ENCODE peak calls at places on chromosomes 2 and 18, in nine cellular contexts. P is dorsolateral prefrontal cortex; V is endothelial cell; Q is AG10803; Z is CD8-positive, alpha-beta T cell; X is AG09309; A is type B pancreatic cell; Y is A549; U is nephron progenitor cell. O is an unnamed sample.

GRCh38 chr2:43333656-43334144 is 107.3 kb upstream of the ZFP36L2 start:
- DNase-seq in P (no peak), V (no peak), Q (peak), Z (no peak), X (peak), A (no peak), Y (no peak), U (no peak), O (no peak)

GRCh38 chr2:192236136-192236535 is 41.4 kb upstream of the TMEFF2 start:
- DNase-seq in P (no peak), V (no peak), Q (peak), Z (no peak), X (peak), A (no peak), Y (no peak), U (no peak), O (no peak)

GRCh38 chr18:845152-845819 is 33.2 kb upstream of the YES1 start:
- DNase-seq in P (no peak), V (no peak), Q (peak), Z (no peak), X (no peak), A (no peak), Y (peak), U (no peak), O (no peak)

GRCh38 chr2:19261061-19261460 is 97.4 kb downstream of the OSR1 start:
- DNase-seq in P (no peak), V (no peak), Q (no peak), Z (no peak), X (no peak), A (no peak), Y (no peak), U (no peak), O (no peak)

GRCh38 chr18:55586841-55587240 is 1.2 kb downstream of the TCF4 start:
- DNase-seq in P (no peak), V (no peak), Q (peak), Z (no peak), X (no peak), A (no peak), Y (no peak), U (no peak), O (no peak)

GRCh38 chr2:197205590-197206215 is 104.9 kb downstream of the ANKRD44 start:
- DNase-seq in P (no peak), V (no peak), Q (no peak), Z (peak), X (no peak), A (no peak), Y (no peak), U (no peak), O (no peak)

GRCh38 chr2:170818294-170819104 is 1.8 kb downstream of the GAD1 start:
- DNase-seq in P (no peak), V (no peak), Q (no peak), Z (no peak), X (no peak), A (no peak), Y (no peak), U (peak), O (peak)

GRCh38 chr2:18271370-18272147 is 288.9 kb downstream of the RDH14 start:
- DNase-seq in P (no peak), V (no peak), Q (no peak), Z (no peak), X (no peak), A (no peak), Y (no peak), U (no peak), O (no peak)

GRCh38 chr2:184498936-184499335 is 99.4 kb upstream of the ZNF804A start:
- DNase-seq in P (no peak), V (no peak), Q (no peak), Z (no peak), X (no peak), A (no peak), Y (no peak), U (no peak), O (no peak)

GRCh38 chr2:196482119-196483065 is 157.1 kb upstream of the CCDC150 start:
- DNase-seq in P (no peak), V (no peak), Q (peak), Z (no peak), X (peak), A (no peak), Y (no peak), U (no peak), O (no peak)

GRCh38 chr2:12317853-12318426 is 398.8 kb upstream of the TRIB2 start:
- DNase-seq in P (no peak), V (no peak), Q (peak), Z (no peak), X (peak), A (no peak), Y (no peak), U (no peak), O (no peak)

GRCh38 chr2:217929757-217930707 is 72.8 kb downstream of the TNS1 start:
- DNase-seq in P (no peak), V (no peak), Q (peak), Z (no peak), X (no peak), A (no peak), Y (no peak), U (no peak), O (no peak)

GRCh38 chr18:28177828-28178635 is 1.1 kb upstream of the CDH2 start:
- DNase-seq in P (peak), V (peak), Q (peak), Z (no peak), X (no peak), A (peak), Y (peak), U (peak), O (no peak)

GRCh38 chr2:113200236-113200635 is 26.5 kb downstream of the PSD4 start:
- DNase-seq in P (peak), V (no peak), Q (no peak), Z (no peak), X (no peak), A (no peak), Y (peak), U (no peak), O (no peak)

GRCh38 chr2:168157070-168157469 is 90.3 kb downstream of the STK39 start:
- DNase-seq in P (no peak), V (no peak), Q (no peak), Z (no peak), X (no peak), A (no peak), Y (no peak), U (no peak), O (no peak)

GRCh38 chr18:58117685-58118403 is 73.8 kb downstream of the NEDD4L start:
- DNase-seq in P (no peak), V (no peak), Q (peak), Z (no peak), X (peak), A (no peak), Y (peak), U (no peak), O (no peak)

GRCh38 chr2:235302263-235302662 is 191.6 kb upstream of the AGAP1 start:
- DNase-seq in P (no peak), V (no peak), Q (no peak), Z (no peak), X (no peak), A (no peak), Y (no peak), U (no peak), O (no peak)

GRCh38 chr2:161344737-161345136 is 36.5 kb downstream of the PSMD14 start:
- DNase-seq in P (no peak), V (no peak), Q (no peak), Z (no peak), X (no peak), A (no peak), Y (no peak), U (no peak), O (no peak)

GRCh38 chr2:64768426-64769033 is 114.8 kb upstream of the SERTAD2 start:
- DNase-seq in P (no peak), V (no peak), Q (no peak), Z (no peak), X (no peak), A (no peak), Y (no peak), U (no peak), O (no peak)

GRCh38 chr2:64769392-64770044 is 115.8 kb upstream of the SERTAD2 start:
- DNase-seq in P (no peak), V (no peak), Q (no peak), Z (no peak), X (no peak), A (no peak), Y (peak), U (no peak), O (no peak)

GRCh38 chr2:64771726-64772125 is 118.0 kb upstream of the SERTAD2 start:
- DNase-seq in P (no peak), V (no peak), Q (no peak), Z (no peak), X (no peak), A (no peak), Y (no peak), U (no peak), O (no peak)

GRCh38 chr2:64770137-64770780 is 116.5 kb upstream of the SERTAD2 start:
- DNase-seq in P (no peak), V (no peak), Q (no peak), Z (no peak), X (no peak), A (no peak), Y (no peak), U (no peak), O (no peak)

GRCh38 chr2:64770781-64771334 is 117.1 kb upstream of the SERTAD2 start:
- DNase-seq in P (peak), V (no peak), Q (peak), Z (no peak), X (peak), A (no peak), Y (no peak), U (no peak), O (no peak)
- TF ChIP-seq CTCF in P (no peak), V (no peak), Q (peak), Z (no peak), X (peak), A (no peak), Y (no peak), U (no peak), O (no peak)

GRCh38 chr2:64359176-64359891 is 94.6 kb upstream of the LGALSL start:
- DNase-seq in P (no peak), V (no peak), Q (peak), Z (no peak), X (no peak), A (no peak), Y (no peak), U (no peak), O (no peak)

GRCh38 chr2:64363140-64363539 is 90.8 kb upstream of the LGALSL start:
- DNase-seq in P (no peak), V (no peak), Q (no peak), Z (no peak), X (no peak), A (no peak), Y (no peak), U (no peak), O (no peak)

GRCh38 chr2:64361151-64361938 is 92.6 kb upstream of the LGALSL start:
- DNase-seq in P (no peak), V (no peak), Q (no peak), Z (no peak), X (no peak), A (no peak), Y (no peak), U (no peak), O (no peak)

GRCh38 chr2:64362562-64363026 is 91.4 kb upstream of the LGALSL start:
- DNase-seq in P (no peak), V (no peak), Q (no peak), Z (no peak), X (no peak), A (no peak), Y (no peak), U (no peak), O (no peak)

DNA sequence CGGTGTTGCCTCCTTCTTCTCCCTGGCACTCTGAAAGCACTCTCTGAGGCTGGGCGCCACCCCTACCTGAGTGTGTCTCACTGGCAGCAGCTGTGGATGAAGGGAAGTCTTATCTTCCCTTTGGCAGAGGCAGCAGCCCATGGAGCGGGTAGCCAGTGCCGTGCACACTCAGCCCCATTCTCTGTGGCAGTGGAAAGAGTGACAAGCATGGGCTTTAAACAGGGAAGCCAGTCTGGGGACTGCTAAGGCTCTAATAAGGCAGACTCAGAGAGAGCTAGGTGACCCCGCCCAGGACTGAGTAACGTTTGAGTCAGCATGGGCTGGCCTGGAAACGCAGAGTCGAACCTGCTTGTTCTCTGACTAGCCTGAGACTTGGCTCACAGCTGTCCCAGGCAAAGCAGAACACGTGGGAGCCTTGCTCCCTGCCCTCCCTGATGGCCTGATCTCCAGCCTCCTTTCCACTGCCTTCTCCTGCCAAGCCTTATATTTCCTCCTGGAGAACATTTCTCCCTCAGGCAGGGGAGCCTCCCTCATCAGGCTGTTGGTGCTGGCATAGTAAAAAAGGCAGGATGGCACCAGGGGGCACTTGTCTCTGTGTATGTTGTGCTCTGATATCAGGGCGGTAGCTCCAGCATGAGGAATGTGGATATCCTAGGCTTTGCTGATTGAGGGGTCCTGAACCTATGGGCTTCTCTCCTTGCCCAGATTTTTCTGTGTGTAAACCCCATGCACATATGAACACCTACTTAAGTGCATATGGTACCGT is 93.9 kb upstream of the LGALSL start:
- DNase-seq in P (no peak), V (no peak), Q (peak), Z (no peak), X (peak), A (no peak), Y (peak), U (no peak), O (no peak)
- TF ChIP-seq CTCF in P (no peak), V (no peak), Q (no peak), Z (no peak), X (peak), A (no peak), Y (peak), U (no peak), O (no peak)

DNA sequence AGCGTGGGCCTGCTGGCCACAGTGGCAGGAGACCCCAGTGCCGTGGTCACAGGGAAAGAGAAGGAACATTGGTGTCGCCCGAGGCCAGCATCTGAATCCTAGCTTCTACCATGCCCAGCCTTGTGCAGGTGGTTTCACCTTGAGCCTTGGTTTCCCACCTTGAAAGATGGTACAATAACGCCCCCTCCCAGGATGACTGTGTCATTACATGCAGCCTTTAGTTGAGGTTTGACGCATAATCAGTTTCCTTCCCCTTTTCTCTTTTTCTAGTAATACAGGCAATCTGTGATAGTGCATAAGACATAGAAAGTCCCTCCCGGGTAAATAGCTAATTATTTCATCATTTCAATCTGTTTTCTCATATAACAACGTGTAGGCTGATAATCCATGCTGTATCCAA is 29.9 kb upstream of the ZNF407 start:
- DNase-seq in P (no peak), V (no peak), Q (no peak), Z (no peak), X (no peak), A (no peak), Y (no peak), U (no peak), O (no peak)
- TF ChIP-seq CTCF in P (no peak), V (no peak), Q (no peak), Z (no peak), X (no peak), A (no peak), Y (no peak), U (peak), O (no peak)

DNA sequence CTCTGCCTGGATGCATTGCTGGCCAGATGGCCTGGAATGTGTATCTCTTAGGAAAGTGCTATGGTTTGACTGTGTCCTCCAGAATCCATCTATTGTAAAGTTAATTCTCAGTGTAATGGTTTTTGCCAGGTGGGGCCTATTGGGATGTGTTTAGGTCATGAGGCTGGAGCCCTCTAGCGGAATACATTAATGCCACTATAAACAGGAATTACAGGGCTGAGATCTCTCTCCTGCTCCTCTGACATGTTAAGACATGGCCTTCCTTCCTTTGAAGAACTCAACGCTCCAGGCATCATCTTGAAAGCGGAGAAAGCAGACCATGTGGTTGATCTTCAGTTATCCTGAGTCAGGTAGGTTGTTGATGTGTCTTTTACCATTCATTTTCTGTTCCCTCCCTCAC is 276.4 kb downstream of the RPIA start:
- DNase-seq in P (no peak), V (no peak), Q (peak), Z (no peak), X (no peak), A (no peak), Y (peak), U (no peak), O (no peak)
- TF ChIP-seq CTCF in P (no peak), V (no peak), Q (peak), Z (no peak), X (peak), A (no peak), Y (peak), U (no peak), O (no peak)

DNA sequence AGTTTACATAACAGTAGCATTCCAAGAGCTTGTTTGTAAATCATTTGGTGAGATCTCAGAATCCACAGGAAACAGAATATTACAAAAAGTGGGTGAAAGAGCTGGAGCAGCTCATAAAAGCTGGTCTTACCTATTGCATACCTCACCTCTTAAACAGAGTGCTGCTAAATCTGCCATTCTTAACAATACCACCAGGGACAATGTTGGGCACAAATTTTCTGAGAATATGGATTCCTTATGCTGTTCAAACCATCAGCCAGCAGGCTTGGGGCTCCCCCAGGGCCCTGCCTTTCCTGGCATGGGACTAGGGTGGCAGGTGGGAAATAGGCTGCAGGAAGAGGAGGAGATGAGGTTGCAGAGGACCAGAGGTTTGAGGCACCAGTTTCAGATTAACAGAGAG is 55.6 kb downstream of the TGFA start:
- DNase-seq in P (no peak), V (no peak), Q (no peak), Z (no peak), X (no peak), A (no peak), Y (peak), U (no peak), O (no peak)
- TF ChIP-seq CTCF in P (no peak), V (peak), Q (peak), Z (peak), X (no peak), A (peak), Y (peak), U (peak), O (no peak)

DNA sequence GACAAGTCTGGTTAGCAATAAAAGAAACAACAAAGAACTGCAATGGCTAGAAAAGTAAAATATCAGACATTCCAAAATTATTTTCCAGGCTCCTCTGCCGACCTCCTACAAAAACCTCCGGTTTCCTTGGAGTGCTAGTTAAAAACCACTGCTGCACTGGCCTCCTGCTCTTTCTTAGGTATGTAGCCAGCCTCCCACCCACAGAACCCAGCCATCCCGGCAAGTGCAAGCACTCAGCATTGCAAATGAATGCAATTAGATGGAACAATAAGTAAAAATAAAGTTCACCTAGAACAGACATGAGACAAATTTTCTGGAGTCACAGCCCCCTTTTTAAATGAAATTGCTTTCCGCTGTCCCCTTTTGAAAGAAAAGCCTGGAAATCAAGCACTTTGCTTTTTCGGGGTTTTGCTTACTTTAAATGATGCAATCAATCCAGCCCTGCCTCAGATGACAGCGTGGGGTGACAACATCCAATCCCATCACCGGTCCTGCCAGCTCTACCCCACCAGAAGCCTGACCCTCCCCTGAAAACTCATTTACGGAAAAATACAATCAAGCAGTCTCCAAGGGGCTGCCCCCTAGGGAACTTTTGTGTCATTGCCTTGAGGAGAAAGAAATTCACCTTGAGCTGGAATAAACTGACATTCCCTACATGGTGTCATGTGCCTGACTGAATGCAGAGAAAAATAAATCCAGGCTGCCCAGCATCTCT is 199.8 kb downstream of the EPHA4 start:
- DNase-seq in P (no peak), V (peak), Q (no peak), Z (no peak), X (no peak), A (no peak), Y (no peak), U (peak), O (no peak)
- TF ChIP-seq CTCF in P (no peak), V (peak), Q (peak), Z (no peak), X (peak), A (peak), Y (no peak), U (peak), O (no peak)

DNA sequence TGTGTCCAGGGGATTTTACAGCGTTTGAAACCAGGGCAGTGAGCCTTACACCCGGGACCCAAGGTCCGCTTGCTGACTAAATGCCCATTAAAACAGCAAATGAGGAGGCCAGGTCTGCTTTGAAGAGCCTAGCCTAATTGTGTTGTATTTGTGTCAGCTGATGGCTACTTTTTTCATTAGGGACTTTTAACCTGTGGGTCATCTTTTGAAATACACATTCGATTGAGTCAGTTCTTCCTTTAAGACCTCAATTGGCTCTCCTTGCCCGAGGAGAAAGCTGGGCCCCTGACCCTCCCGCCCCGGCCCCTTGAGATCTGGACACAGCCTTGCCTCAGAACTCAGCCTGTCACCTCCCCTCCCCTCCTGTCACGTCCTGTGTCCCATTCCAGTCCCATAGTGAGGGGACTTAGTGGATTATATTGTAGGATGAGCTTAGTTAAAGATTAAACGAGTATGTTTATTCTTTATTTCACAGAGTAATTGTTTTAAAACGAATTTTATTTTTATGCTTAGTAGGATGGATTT is 69.0 kb downstream of the KLHL29 start:
- DNase-seq in P (no peak), V (no peak), Q (no peak), Z (no peak), X (no peak), A (no peak), Y (no peak), U (peak), O (no peak)
- TF ChIP-seq CTCF in P (no peak), V (no peak), Q (no peak), Z (no peak), X (no peak), A (no peak), Y (no peak), U (no peak), O (no peak)

DNA sequence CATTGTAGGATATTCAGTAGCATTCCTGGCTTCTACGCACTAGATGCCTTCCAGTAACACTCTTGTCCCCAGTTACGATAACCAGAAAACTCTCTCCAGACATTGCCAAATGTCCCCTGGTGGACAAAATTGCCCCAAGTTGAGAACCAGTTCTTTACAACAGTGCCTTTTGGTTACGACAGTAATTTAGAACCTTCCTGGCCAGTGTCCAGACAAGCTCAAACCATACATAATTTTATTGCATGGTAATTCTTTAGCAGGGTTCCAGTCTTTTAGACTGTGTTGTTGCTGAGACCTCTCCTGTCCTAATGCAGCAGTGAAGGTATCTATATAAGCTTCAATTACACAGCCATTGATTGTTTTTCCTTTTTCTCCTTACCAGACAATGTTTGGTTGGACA is 20.2 kb downstream of the RNMT start:
- DNase-seq in P (no peak), V (no peak), Q (no peak), Z (no peak), X (no peak), A (no peak), Y (no peak), U (no peak), O (no peak)
- TF ChIP-seq CTCF in P (no peak), V (no peak), Q (no peak), Z (no peak), X (no peak), A (peak), Y (no peak), U (no peak), O (no peak)